ENCODE peak calls at places on chromosomes 11 and 22, in six cellular contexts. One of them, this sample, is unnamed.

GRCh38 chr11:8863838-8864237 is 47.2 kb upstream of the AKIP1 start:
- DNase-seq in EL: peak
- DNase-seq in iris pigment epithelial cell: peak
- DNase-seq in HCT116: no peak
- DNase-seq in fibroblast of gingiva: peak
- DNase-seq in skeletal muscle cell: peak
- DNase-seq in this sample: no peak

GRCh38 chr11:61447601-61448551 is 18.0 kb downstream of the SDHAF2 start:
- DNase-seq in EL: no peak
- DNase-seq in iris pigment epithelial cell: no peak
- DNase-seq in HCT116: no peak
- DNase-seq in fibroblast of gingiva: no peak
- DNase-seq in skeletal muscle cell: no peak
- DNase-seq in this sample: no peak

GRCh38 chr11:86108146-86108545 is 39.3 kb upstream of the PICALM start:
- DNase-seq in EL: no peak
- DNase-seq in iris pigment epithelial cell: no peak
- DNase-seq in HCT116: no peak
- DNase-seq in fibroblast of gingiva: no peak
- DNase-seq in skeletal muscle cell: no peak
- DNase-seq in this sample: no peak

GRCh38 chr11:128299132-128299726 is 288.1 kb downstream of the ETS1 start:
- DNase-seq in EL: peak
- DNase-seq in iris pigment epithelial cell: peak
- DNase-seq in HCT116: no peak
- DNase-seq in fibroblast of gingiva: peak
- DNase-seq in skeletal muscle cell: peak
- DNase-seq in this sample: no peak

GRCh38 chr22:30186048-30186447 is 60.5 kb downstream of the LIF start:
- DNase-seq in EL: no peak
- DNase-seq in iris pigment epithelial cell: no peak
- DNase-seq in HCT116: no peak
- DNase-seq in fibroblast of gingiva: no peak
- DNase-seq in skeletal muscle cell: no peak
- DNase-seq in this sample: no peak

GRCh38 chr11:130561441-130561881 is 113.0 kb downstream of the ADAMTS15 start:
- DNase-seq in EL: peak
- DNase-seq in iris pigment epithelial cell: peak
- DNase-seq in HCT116: no peak
- DNase-seq in fibroblast of gingiva: no peak
- DNase-seq in skeletal muscle cell: no peak
- DNase-seq in this sample: peak

GRCh38 chr11:119356349-119357031 is 10.0 kb upstream of the MFRP start:
- DNase-seq in EL: peak
- DNase-seq in iris pigment epithelial cell: peak
- DNase-seq in HCT116: peak
- DNase-seq in fibroblast of gingiva: peak
- DNase-seq in skeletal muscle cell: no peak
- DNase-seq in this sample: peak

GRCh38 chr11:41085123-41085522 is 374.3 kb downstream of the LRRC4C start:
- DNase-seq in EL: no peak
- DNase-seq in iris pigment epithelial cell: no peak
- DNase-seq in HCT116: no peak
- DNase-seq in fibroblast of gingiva: no peak
- DNase-seq in skeletal muscle cell: no peak
- DNase-seq in this sample: no peak

GRCh38 chr11:59267196-59267595 is 54.5 kb upstream of the MPEG1 start:
- DNase-seq in EL: no peak
- DNase-seq in iris pigment epithelial cell: no peak
- DNase-seq in HCT116: no peak
- DNase-seq in fibroblast of gingiva: no peak
- DNase-seq in skeletal muscle cell: no peak
- DNase-seq in this sample: peak

GRCh38 chr11:61679301-61679700 is 890 bp upstream of the DAGLA start:
- DNase-seq in EL: no peak
- DNase-seq in iris pigment epithelial cell: no peak
- DNase-seq in HCT116: no peak
- DNase-seq in fibroblast of gingiva: no peak
- DNase-seq in skeletal muscle cell: no peak
- DNase-seq in this sample: no peak

GRCh38 chr11:66332371-66333219 is 3.6 kb downstream of the RIN1 start:
- DNase-seq in EL: no peak
- DNase-seq in iris pigment epithelial cell: no peak
- DNase-seq in HCT116: no peak
- DNase-seq in fibroblast of gingiva: no peak
- DNase-seq in skeletal muscle cell: no peak
- DNase-seq in this sample: no peak

GRCh38 chr11:17012712-17013547 is 1.3 kb downstream of the PLEKHA7 start:
- DNase-seq in EL: peak
- DNase-seq in iris pigment epithelial cell: peak
- DNase-seq in HCT116: peak
- DNase-seq in fibroblast of gingiva: peak
- DNase-seq in skeletal muscle cell: peak
- DNase-seq in this sample: no peak

GRCh38 chr11:1341928-1342524 is 32.6 kb upstream of the TOLLIP start:
- DNase-seq in EL: peak
- DNase-seq in iris pigment epithelial cell: peak
- DNase-seq in HCT116: no peak
- DNase-seq in fibroblast of gingiva: no peak
- DNase-seq in skeletal muscle cell: no peak
- DNase-seq in this sample: peak

GRCh38 chr11:85752890-85753581 is 57.9 kb downstream of the SYTL2 start:
- DNase-seq in EL: no peak
- DNase-seq in iris pigment epithelial cell: no peak
- DNase-seq in HCT116: no peak
- DNase-seq in fibroblast of gingiva: no peak
- DNase-seq in skeletal muscle cell: no peak
- DNase-seq in this sample: no peak

GRCh38 chr11:69057801-69058200 is 9.1 kb downstream of the TPCN2 start:
- DNase-seq in EL: no peak
- DNase-seq in iris pigment epithelial cell: no peak
- DNase-seq in HCT116: no peak
- DNase-seq in fibroblast of gingiva: no peak
- DNase-seq in skeletal muscle cell: no peak
- DNase-seq in this sample: no peak

GRCh38 chr11:117171007-117171647 is 7.4 kb upstream of the SIDT2 start:
- DNase-seq in EL: no peak
- DNase-seq in iris pigment epithelial cell: no peak
- DNase-seq in HCT116: no peak
- DNase-seq in fibroblast of gingiva: no peak
- DNase-seq in skeletal muscle cell: no peak
- DNase-seq in this sample: peak

GRCh38 chr11:125071831-125072209 is 8.7 kb downstream of the SLC37A2 start:
- DNase-seq in EL: no peak
- DNase-seq in iris pigment epithelial cell: no peak
- DNase-seq in HCT116: no peak
- DNase-seq in fibroblast of gingiva: no peak
- DNase-seq in skeletal muscle cell: no peak
- DNase-seq in this sample: no peak

GRCh38 chr11:102911758-102912481 is 37.1 kb upstream of the MMP12 start:
- DNase-seq in EL: peak
- DNase-seq in iris pigment epithelial cell: no peak
- DNase-seq in HCT116: no peak
- DNase-seq in fibroblast of gingiva: no peak
- DNase-seq in skeletal muscle cell: no peak
- DNase-seq in this sample: no peak

GRCh38 chr11:8229299-8230177 is 34.1 kb downstream of the LMO1 start:
- DNase-seq in EL: peak
- DNase-seq in iris pigment epithelial cell: peak
- DNase-seq in HCT116: no peak
- DNase-seq in fibroblast of gingiva: no peak
- DNase-seq in skeletal muscle cell: no peak
- DNase-seq in this sample: no peak

GRCh38 chr11:64409707-64410395 is 50.9 kb downstream of the RPS6KA4 start:
- DNase-seq in EL: no peak
- DNase-seq in iris pigment epithelial cell: peak
- DNase-seq in HCT116: no peak
- DNase-seq in fibroblast of gingiva: no peak
- DNase-seq in skeletal muscle cell: peak
- DNase-seq in this sample: no peak

GRCh38 chr22:30246962-30247376 is 410 bp upstream of the LIF start:
- DNase-seq in EL: no peak
- DNase-seq in iris pigment epithelial cell: no peak
- DNase-seq in HCT116: no peak
- DNase-seq in fibroblast of gingiva: no peak
- DNase-seq in skeletal muscle cell: no peak
- DNase-seq in this sample: no peak

GRCh38 chr11:114250993-114251796 is 45.0 kb upstream of the NNMT start:
- DNase-seq in EL: no peak
- DNase-seq in iris pigment epithelial cell: peak
- DNase-seq in HCT116: no peak
- DNase-seq in fibroblast of gingiva: no peak
- DNase-seq in skeletal muscle cell: no peak
- DNase-seq in this sample: no peak

GRCh38 chr11:86181379-86181778 is 63.2 kb upstream of the EED start:
- DNase-seq in EL: no peak
- DNase-seq in iris pigment epithelial cell: no peak
- DNase-seq in HCT116: no peak
- DNase-seq in fibroblast of gingiva: no peak
- DNase-seq in skeletal muscle cell: no peak
- DNase-seq in this sample: no peak

GRCh38 chr11:69368119-69368880 is 74.3 kb downstream of the MYEOV start:
- DNase-seq in EL: no peak
- DNase-seq in iris pigment epithelial cell: no peak
- DNase-seq in HCT116: no peak
- DNase-seq in fibroblast of gingiva: no peak
- DNase-seq in skeletal muscle cell: no peak
- DNase-seq in this sample: no peak

GRCh38 chr22:36733271-36733670 is 29.7 kb upstream of the CACNG2 start:
- DNase-seq in EL: no peak
- DNase-seq in iris pigment epithelial cell: no peak
- DNase-seq in HCT116: no peak
- DNase-seq in fibroblast of gingiva: no peak
- DNase-seq in skeletal muscle cell: no peak
- DNase-seq in this sample: no peak

GRCh38 chr22:23500508-23501208 is 79.4 kb downstream of the IGLL1 start:
- DNase-seq in EL: no peak
- DNase-seq in iris pigment epithelial cell: no peak
- DNase-seq in HCT116: no peak
- DNase-seq in fibroblast of gingiva: no peak
- DNase-seq in skeletal muscle cell: no peak
- DNase-seq in this sample: no peak

GRCh38 chr11:80455818-80456217 is 1015.0 kb upstream of the TENM4 start:
- DNase-seq in EL: no peak
- DNase-seq in iris pigment epithelial cell: no peak
- DNase-seq in HCT116: no peak
- DNase-seq in fibroblast of gingiva: no peak
- DNase-seq in skeletal muscle cell: no peak
- DNase-seq in this sample: no peak

GRCh38 chr11:61752117-61752924 is at the start of gene MYRF:
- DNase-seq in EL: peak
- DNase-seq in iris pigment epithelial cell: no peak
- DNase-seq in HCT116: no peak
- DNase-seq in fibroblast of gingiva: no peak
- DNase-seq in skeletal muscle cell: no peak
- DNase-seq in this sample: peak

GRCh38 chr11:75323609-75324008 is 27.9 kb downstream of the ARRB1 start:
- DNase-seq in EL: no peak
- DNase-seq in iris pigment epithelial cell: no peak
- DNase-seq in HCT116: no peak
- DNase-seq in fibroblast of gingiva: no peak
- DNase-seq in skeletal muscle cell: no peak
- DNase-seq in this sample: no peak

GRCh38 chr11:134412508-134413333 is 679 bp upstream of the B3GAT1 start:
- DNase-seq in EL: no peak
- DNase-seq in iris pigment epithelial cell: no peak
- DNase-seq in HCT116: no peak
- DNase-seq in fibroblast of gingiva: no peak
- DNase-seq in skeletal muscle cell: no peak
- DNase-seq in this sample: no peak

GRCh38 chr11:76361365-76361764 is 19.6 kb downstream of the THAP12 start:
- DNase-seq in EL: no peak
- DNase-seq in iris pigment epithelial cell: peak
- DNase-seq in HCT116: no peak
- DNase-seq in fibroblast of gingiva: no peak
- DNase-seq in skeletal muscle cell: no peak
- DNase-seq in this sample: no peak

GRCh38 chr11:62137881-62138629 is 14.2 kb downstream of the INCENP start:
- DNase-seq in EL: no peak
- DNase-seq in iris pigment epithelial cell: no peak
- DNase-seq in HCT116: no peak
- DNase-seq in fibroblast of gingiva: no peak
- DNase-seq in skeletal muscle cell: no peak
- DNase-seq in this sample: no peak

GRCh38 chr11:63609536-63609935 is 4.7 kb downstream of the PLAAT3 start:
- DNase-seq in EL: no peak
- DNase-seq in iris pigment epithelial cell: no peak
- DNase-seq in HCT116: no peak
- DNase-seq in fibroblast of gingiva: peak
- DNase-seq in skeletal muscle cell: no peak
- DNase-seq in this sample: no peak

GRCh38 chr11:6418199-6418957 is 516 bp downstream of the APBB1 start:
- DNase-seq in EL: no peak
- DNase-seq in iris pigment epithelial cell: peak
- DNase-seq in HCT116: no peak
- DNase-seq in fibroblast of gingiva: no peak
- DNase-seq in skeletal muscle cell: no peak
- DNase-seq in this sample: no peak

GRCh38 chr11:10566257-10566956 is 2.1 kb downstream of the LYVE1 start:
- DNase-seq in EL: no peak
- DNase-seq in iris pigment epithelial cell: no peak
- DNase-seq in HCT116: no peak
- DNase-seq in fibroblast of gingiva: no peak
- DNase-seq in skeletal muscle cell: no peak
- DNase-seq in this sample: no peak

GRCh38 chr22:29205598-29206371 is at the start of gene EMID1:
- DNase-seq in EL: peak
- DNase-seq in iris pigment epithelial cell: peak
- DNase-seq in HCT116: no peak
- DNase-seq in fibroblast of gingiva: no peak
- DNase-seq in skeletal muscle cell: no peak
- DNase-seq in this sample: no peak

GRCh38 chr22:40348025-40348658 is 1.8 kb downstream of the ADSL start:
- DNase-seq in EL: peak
- DNase-seq in iris pigment epithelial cell: peak
- DNase-seq in HCT116: peak
- DNase-seq in fibroblast of gingiva: peak
- DNase-seq in skeletal muscle cell: no peak
- DNase-seq in this sample: peak

This sample was measured in trophoblast cell.